ENCODE peak calls at places on chromosomes 11 and 22, in nine cellular contexts. S is body of pancreas, I is right lobe of liver, K is tibial nerve, M is transverse colon, H is suprapubic skin, P is H1, R is testis, D is ovary. X is an unnamed sample.

GRCh38 chr11:104624021-104624420 is 274.2 kb downstream of the CASP12 start:
- DNase-seq in P (no peak), R (no peak), S (no peak), K (no peak), H (no peak), I (no peak), D (no peak), M (no peak), X (no peak)

GRCh38 chr11:38191101-38191500 is 1593.1 kb upstream of the RAG2 start:
- DNase-seq in P (no peak), I (no peak), K (no peak), D (no peak), M (no peak), S (no peak), H (no peak), R (no peak), X (no peak)

GRCh38 chr22:41030891-41031290 is 61.5 kb upstream of the EP300 start:
- DNase-seq in M (no peak), K (no peak), I (no peak), S (no peak), D (no peak), R (no peak), P (no peak), H (no peak), X (no peak)

GRCh38 chr11:17700991-17701390 is 18.4 kb upstream of the MYOD1 start:
- DNase-seq in R (no peak), K (no peak), H (no peak), P (no peak), S (no peak), D (no peak), M (no peak), I (no peak), X (peak; percentile 20)

GRCh38 chr11:71137376-71137775 is 115.0 kb downstream of the SHANK2 start:
- DNase-seq in H (no peak), R (no peak), P (no peak), M (no peak), D (no peak), I (no peak), K (no peak), S (no peak), X (no peak)

GRCh38 chr11:62171261-62171723 is 18.7 kb upstream of the SCGB1D1 start:
- DNase-seq in S (peak; percentile 84), I (peak; percentile 69), K (peak; percentile 97), M (peak; percentile 85), P (peak; percentile 91), R (peak; percentile 96), H (peak; percentile 87), D (peak; percentile 34), X (peak; percentile 89)

GRCh38 chr22:44357962-44358553 is 45.3 kb upstream of the SHISAL1 start:
- DNase-seq in P (no peak), I (peak; percentile 41), R (peak; percentile 26), D (peak; percentile 63), S (no peak), M (peak; percentile 19), K (no peak), H (peak; percentile 46), X (no peak)

GRCh38 chr11:122192634-122193245 is 76.7 kb upstream of the BLID start:
- DNase-seq in P (no peak), R (no peak), D (no peak), H (no peak), M (no peak), I (no peak), S (no peak), K (no peak), X (no peak)

DNA sequence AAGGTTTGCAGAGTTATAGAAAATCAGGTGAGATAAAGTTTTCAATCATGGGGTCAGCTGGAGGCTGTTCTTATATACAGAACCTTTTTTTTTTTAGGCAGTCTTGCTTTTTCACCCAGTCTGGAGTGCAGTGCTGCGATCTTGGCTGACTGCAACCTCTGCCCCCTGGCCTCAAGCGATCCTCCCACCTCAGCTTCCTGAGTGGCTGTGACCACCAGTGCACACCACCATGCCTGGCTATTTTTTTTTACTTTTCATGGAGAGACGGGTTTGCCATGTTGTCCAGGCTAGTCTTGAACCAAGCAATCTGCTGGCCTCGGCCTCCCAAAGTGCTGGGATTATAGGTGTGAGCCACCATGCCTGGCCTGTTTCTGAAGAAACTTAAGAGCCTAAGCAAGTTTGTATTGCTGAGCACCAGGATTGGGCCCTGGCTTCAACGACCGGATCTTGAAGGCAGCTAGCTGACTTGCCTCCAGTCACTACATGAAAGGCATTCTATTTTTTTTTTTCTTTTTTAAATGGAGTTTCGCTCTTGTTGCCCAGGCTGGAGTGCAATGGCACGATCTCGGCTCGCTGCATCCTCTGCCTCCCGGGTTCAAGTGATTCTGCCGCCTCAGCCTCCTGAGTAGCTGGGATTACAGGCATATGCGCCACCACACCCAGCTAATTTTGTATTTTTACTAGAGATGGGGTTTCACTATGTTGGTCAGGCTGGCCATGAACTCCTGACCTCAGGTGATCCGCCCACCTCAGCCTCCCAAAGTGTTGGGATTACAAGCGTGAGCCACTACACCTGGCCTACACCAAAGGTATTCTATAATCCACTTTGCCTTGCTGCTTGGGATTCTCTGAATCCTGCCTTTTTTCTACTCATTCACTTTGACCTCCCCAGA is 7.6 kb downstream of the XBP1 start:
- DNase-seq in M (no peak), K (no peak), H (no peak), R (no peak), S (peak; percentile 59), I (no peak), D (no peak), P (no peak), X (no peak)
- TF ChIP-seq POLR2A in M (no peak), K (no peak), H (no peak), R (no peak), S (peak; percentile 59), I (no peak), D (no peak), P (no peak), X (no peak)

DNA sequence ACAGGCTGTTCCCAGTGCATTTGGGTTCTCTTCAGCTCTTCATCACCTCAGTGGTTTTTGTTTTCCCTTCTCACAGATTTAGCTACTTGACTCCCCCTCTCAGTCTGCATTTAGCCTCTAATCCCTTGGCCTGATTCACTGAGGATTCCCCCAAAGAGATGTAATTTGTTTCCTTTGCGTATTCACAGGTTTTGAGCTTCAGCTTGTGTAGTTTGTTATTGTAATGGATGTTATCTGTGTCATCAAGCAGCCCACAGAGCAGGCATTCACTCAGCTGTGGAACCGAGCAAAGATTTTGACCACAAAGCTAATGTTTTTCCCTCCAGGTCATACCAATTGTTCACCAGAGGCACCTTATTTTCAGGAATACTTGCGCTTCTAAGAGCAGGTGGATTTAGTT is 6.4 kb upstream of the ME3 start:
- DNase-seq in D (no peak), H (no peak), K (no peak), P (no peak), M (no peak), R (no peak), I (no peak), S (no peak), X (no peak)
- H3K4me3 ChIP-seq in D (no peak overlapping the region), H (no peak overlapping the region), K (no peak overlapping the region), P (no peak overlapping the region), M (no peak overlapping the region), R (no peak overlapping the region), I (no peak overlapping the region), S (no peak overlapping the region), X (no peak overlapping the region)

DNA sequence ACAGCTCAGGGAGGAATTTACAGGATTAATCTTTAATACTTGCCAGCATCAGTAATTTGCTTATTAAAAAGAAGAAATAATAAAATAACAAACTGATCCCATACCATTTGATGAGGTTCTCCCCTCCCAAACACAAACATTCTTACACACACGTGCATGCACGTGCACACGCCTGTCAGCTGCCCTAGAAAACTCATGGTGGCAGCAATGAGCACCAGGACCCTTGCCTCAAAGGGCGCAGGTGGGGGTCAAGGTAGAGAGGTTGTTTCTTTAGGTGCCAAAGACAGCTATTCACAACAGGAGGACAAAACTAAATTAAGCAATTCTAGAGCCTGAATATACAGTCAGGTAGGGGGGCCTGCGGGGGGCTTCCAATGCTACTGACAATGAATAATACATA is 219.3 kb downstream of the BUD13 start:
- DNase-seq in H (no peak), M (no peak), P (no peak), S (no peak), R (no peak), K (no peak), D (no peak), I (no peak), X (no peak)
- TF ChIP-seq CTCF in H (no peak), M (no peak), P (peak; percentile 24), S (no peak), R (no peak), K (no peak), D (no peak), I (no peak), X (no peak)

GRCh38 chr22:31247726-31248125 is 35.6 kb downstream of the LIMK2 start:
- DNase-seq in H (no peak), M (no peak), K (no peak), I (no peak), S (no peak), D (no peak), P (no peak), R (no peak), X (no peak)

GRCh38 chr22:31248965-31249940 is 37.2 kb downstream of the LIMK2 start:
- DNase-seq in I (no peak), K (no peak), D (no peak), P (no peak), H (no peak), S (no peak), R (no peak), M (no peak), X (peak; percentile 60)

GRCh38 chr22:31250740-31251330 is 38.7 kb downstream of the LIMK2 start:
- DNase-seq in D (no peak), R (no peak), I (no peak), P (no peak), M (no peak), K (no peak), S (no peak), H (no peak), X (no peak)

GRCh38 chr22:31246687-31247086 is 34.6 kb downstream of the LIMK2 start:
- DNase-seq in I (no peak), P (no peak), R (no peak), H (no peak), D (no peak), K (no peak), S (no peak), M (no peak), X (no peak)

GRCh38 chr22:31248138-31248745 is 36.1 kb downstream of the LIMK2 start:
- DNase-seq in S (peak; percentile 75), M (peak; percentile 52), K (peak; percentile 72), R (peak; percentile 92), H (peak; percentile 76), P (peak; percentile 68), I (no peak), D (peak; percentile 80), X (peak; percentile 77)
- TF ChIP-seq POLR2A in S (peak; percentile 38), M (no peak), K (no peak), R (no peak), H (no peak), P (no peak), I (no peak), D (peak; percentile 34), X (no peak)

X was measured in lower leg skin.